ENCODE peak calls at places on chromosome 1, in nine cellular contexts. One of them, this sample, is unnamed.

GRCh38 chr1:39970274-39970673 is 15.3 kb downstream of the MFSD2A start:
- DNase-seq in fibroblast of lung: no peak
- DNase-seq in right cardiac atrium: no peak
- DNase-seq in cardiac muscle cell: no peak
- DNase-seq in A549: no peak
- DNase-seq in sigmoid colon: no peak
- DNase-seq in mesendoderm: no peak
- DNase-seq in lower lobe of right lung: no peak
- DNase-seq in trophoblast cell: peak; percentile 58
- DNase-seq in this sample: no peak

GRCh38 chr1:36349241-36349671 is 25.8 kb upstream of the EVA1B start:
- DNase-seq in trophoblast cell: peak; percentile 92
- DNase-seq in fibroblast of lung: peak; percentile 59
- DNase-seq in lower lobe of right lung: no peak
- DNase-seq in sigmoid colon: no peak
- DNase-seq in mesendoderm: no peak
- DNase-seq in right cardiac atrium: no peak
- DNase-seq in A549: no peak
- DNase-seq in cardiac muscle cell: peak; percentile 9
- DNase-seq in this sample: no peak

GRCh38 chr1:117795190-117795589 is 134.2 kb downstream of the GDAP2 start:
- DNase-seq in cardiac muscle cell: peak; percentile 70
- DNase-seq in lower lobe of right lung: no peak
- DNase-seq in sigmoid colon: no peak
- DNase-seq in fibroblast of lung: peak; percentile 89
- DNase-seq in A549: no peak
- DNase-seq in mesendoderm: peak; percentile 11
- DNase-seq in right cardiac atrium: peak; percentile 31
- DNase-seq in trophoblast cell: no peak
- DNase-seq in this sample: no peak

GRCh38 chr1:95116666-95117206 is 419 bp upstream of the TLCD4 start:
- DNase-seq in sigmoid colon: peak; percentile 75
- DNase-seq in cardiac muscle cell: peak; percentile 47
- DNase-seq in A549: peak; percentile 74
- DNase-seq in mesendoderm: peak; percentile 88
- DNase-seq in right cardiac atrium: peak; percentile 42
- DNase-seq in fibroblast of lung: peak; percentile 43
- DNase-seq in trophoblast cell: peak; percentile 6
- DNase-seq in lower lobe of right lung: peak; percentile 72
- DNase-seq in this sample: peak; percentile 89

GRCh38 chr1:10634075-10634427 is 159.3 kb downstream of the PEX14 start:
- DNase-seq in sigmoid colon: no peak
- DNase-seq in right cardiac atrium: peak; percentile 8
- DNase-seq in A549: no peak
- DNase-seq in mesendoderm: no peak
- DNase-seq in trophoblast cell: no peak
- DNase-seq in fibroblast of lung: no peak
- DNase-seq in lower lobe of right lung: no peak
- DNase-seq in cardiac muscle cell: no peak
- DNase-seq in this sample: no peak

GRCh38 chr1:117607471-117607870 is 1.6 kb downstream of the TENT5C start:
- DNase-seq in mesendoderm: peak; percentile 74
- DNase-seq in A549: no peak
- DNase-seq in sigmoid colon: no peak
- DNase-seq in cardiac muscle cell: no peak
- DNase-seq in right cardiac atrium: peak; percentile 26
- DNase-seq in trophoblast cell: no peak
- DNase-seq in lower lobe of right lung: no peak
- DNase-seq in fibroblast of lung: no peak
- DNase-seq in this sample: peak; percentile 77

GRCh38 chr1:20698195-20698910 is 19.5 kb downstream of the KIF17 start:
- DNase-seq in cardiac muscle cell: peak; percentile 19
- DNase-seq in trophoblast cell: no peak
- DNase-seq in mesendoderm: peak; percentile 44
- DNase-seq in lower lobe of right lung: no peak
- DNase-seq in sigmoid colon: no peak
- DNase-seq in A549: no peak
- DNase-seq in fibroblast of lung: peak; percentile 34
- DNase-seq in right cardiac atrium: no peak
- DNase-seq in this sample: no peak

GRCh38 chr1:108590436-108590835 is 30.5 kb downstream of the EEIG2 start:
- DNase-seq in lower lobe of right lung: no peak
- DNase-seq in fibroblast of lung: peak; percentile 27
- DNase-seq in mesendoderm: no peak
- DNase-seq in trophoblast cell: no peak
- DNase-seq in right cardiac atrium: peak; percentile 37
- DNase-seq in cardiac muscle cell: peak; percentile 85
- DNase-seq in sigmoid colon: peak; percentile 67
- DNase-seq in A549: no peak
- DNase-seq in this sample: no peak

GRCh38 chr1:32464716-32465540 is at the start of gene ZBTB8B:
- DNase-seq in cardiac muscle cell: peak; percentile 90
- DNase-seq in mesendoderm: peak; percentile 98
- DNase-seq in lower lobe of right lung: peak; percentile 69
- DNase-seq in sigmoid colon: peak; percentile 67
- DNase-seq in A549: peak; percentile 59
- DNase-seq in fibroblast of lung: peak; percentile 78
- DNase-seq in trophoblast cell: peak; percentile 38
- DNase-seq in right cardiac atrium: peak; percentile 76
- DNase-seq in this sample: peak; percentile 98

GRCh38 chr1:244349581-244350001 is 102.1 kb downstream of the ADSS2 start:
- DNase-seq in sigmoid colon: no peak
- DNase-seq in lower lobe of right lung: no peak
- DNase-seq in mesendoderm: no peak
- DNase-seq in cardiac muscle cell: peak; percentile 52
- DNase-seq in fibroblast of lung: no peak
- DNase-seq in A549: no peak
- DNase-seq in trophoblast cell: peak; percentile 49
- DNase-seq in right cardiac atrium: no peak
- DNase-seq in this sample: no peak

GRCh38 chr1:7752512-7753417 is 18.3 kb upstream of the VAMP3 start:
- DNase-seq in lower lobe of right lung: no peak
- DNase-seq in trophoblast cell: peak; percentile 32
- DNase-seq in cardiac muscle cell: peak; percentile 79
- DNase-seq in right cardiac atrium: peak; percentile 53
- DNase-seq in mesendoderm: peak; percentile 81
- DNase-seq in sigmoid colon: peak; percentile 77
- DNase-seq in A549: peak; percentile 25
- DNase-seq in fibroblast of lung: peak; percentile 77
- DNase-seq in this sample: peak; percentile 90

GRCh38 chr1:26500488-26501175 is 28.4 kb downstream of the HMGN2 start:
- DNase-seq in trophoblast cell: peak; percentile 78
- DNase-seq in fibroblast of lung: peak; percentile 78
- DNase-seq in mesendoderm: peak; percentile 80
- DNase-seq in lower lobe of right lung: peak; percentile 93
- DNase-seq in sigmoid colon: peak; percentile 92
- DNase-seq in A549: peak; percentile 24
- DNase-seq in right cardiac atrium: peak; percentile 88
- DNase-seq in cardiac muscle cell: peak; percentile 85
- DNase-seq in this sample: peak; percentile 89

GRCh38 chr1:156448134-156448967 is 52.2 kb downstream of the MEF2D start:
- DNase-seq in cardiac muscle cell: no peak
- DNase-seq in lower lobe of right lung: no peak
- DNase-seq in right cardiac atrium: no peak
- DNase-seq in sigmoid colon: no peak
- DNase-seq in fibroblast of lung: no peak
- DNase-seq in trophoblast cell: peak; percentile 80
- DNase-seq in A549: no peak
- DNase-seq in mesendoderm: peak; percentile 63
- DNase-seq in this sample: no peak

GRCh38 chr1:168178638-168179410 is at the start of gene TIPRL:
- DNase-seq in mesendoderm: peak; percentile 100
- DNase-seq in A549: peak; percentile 91
- DNase-seq in lower lobe of right lung: peak; percentile 97
- DNase-seq in sigmoid colon: peak; percentile 98
- DNase-seq in right cardiac atrium: peak; percentile 96
- DNase-seq in cardiac muscle cell: peak; percentile 99
- DNase-seq in fibroblast of lung: peak; percentile 99
- DNase-seq in trophoblast cell: peak; percentile 95
- DNase-seq in this sample: peak; percentile 97

GRCh38 chr1:165036403-165036802 is 320.1 kb downstream of the LMX1A start:
- DNase-seq in sigmoid colon: no peak
- DNase-seq in A549: no peak
- DNase-seq in cardiac muscle cell: no peak
- DNase-seq in right cardiac atrium: no peak
- DNase-seq in trophoblast cell: no peak
- DNase-seq in lower lobe of right lung: no peak
- DNase-seq in fibroblast of lung: no peak
- DNase-seq in mesendoderm: no peak
- DNase-seq in this sample: no peak

GRCh38 chr1:1510912-1511532 is 940 bp upstream of the ATAD3A start:
- DNase-seq in fibroblast of lung: no peak
- DNase-seq in sigmoid colon: no peak
- DNase-seq in right cardiac atrium: no peak
- DNase-seq in A549: no peak
- DNase-seq in lower lobe of right lung: no peak
- DNase-seq in cardiac muscle cell: peak; percentile 5
- DNase-seq in trophoblast cell: no peak
- DNase-seq in mesendoderm: peak; percentile 83
- DNase-seq in this sample: peak; percentile 44

GRCh38 chr1:170238704-170239391 is 93.1 kb downstream of the NTMT2 start:
- DNase-seq in fibroblast of lung: no peak
- DNase-seq in lower lobe of right lung: no peak
- DNase-seq in right cardiac atrium: no peak
- DNase-seq in cardiac muscle cell: no peak
- DNase-seq in trophoblast cell: no peak
- DNase-seq in sigmoid colon: no peak
- DNase-seq in mesendoderm: no peak
- DNase-seq in A549: no peak
- DNase-seq in this sample: peak; percentile 3

GRCh38 chr1:170240409-170240808 is 94.7 kb downstream of the NTMT2 start:
- DNase-seq in sigmoid colon: no peak
- DNase-seq in trophoblast cell: no peak
- DNase-seq in A549: no peak
- DNase-seq in cardiac muscle cell: no peak
- DNase-seq in lower lobe of right lung: no peak
- DNase-seq in fibroblast of lung: no peak
- DNase-seq in right cardiac atrium: no peak
- DNase-seq in mesendoderm: no peak
- DNase-seq in this sample: no peak

GRCh38 chr1:170241266-170241851 is 95.6 kb downstream of the NTMT2 start:
- DNase-seq in sigmoid colon: no peak
- DNase-seq in trophoblast cell: no peak
- DNase-seq in lower lobe of right lung: no peak
- DNase-seq in fibroblast of lung: peak; percentile 27
- DNase-seq in A549: no peak
- DNase-seq in right cardiac atrium: no peak
- DNase-seq in cardiac muscle cell: peak; percentile 48
- DNase-seq in mesendoderm: no peak
- DNase-seq in this sample: no peak

DNA sequence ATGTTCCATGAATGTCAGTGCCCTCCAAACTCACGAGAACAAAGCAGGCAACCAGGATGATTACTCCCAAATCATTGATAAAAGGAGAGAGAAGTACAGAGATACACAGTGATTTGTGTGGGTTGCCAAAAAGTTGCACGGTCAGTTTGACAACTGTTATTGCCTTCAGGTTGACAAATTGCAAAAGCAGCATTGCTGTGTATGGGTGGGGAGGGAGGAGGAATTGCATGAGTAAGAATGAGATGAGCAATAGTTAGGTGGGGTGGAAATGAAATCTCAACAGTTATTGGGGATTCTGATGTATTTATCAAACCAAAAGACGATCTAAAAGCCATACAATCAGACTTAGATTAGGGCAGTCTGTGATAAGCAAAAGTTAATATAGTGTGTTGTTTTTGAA is 93.7 kb downstream of the NTMT2 start:
- DNase-seq in mesendoderm: no peak
- DNase-seq in trophoblast cell: peak; percentile 4
- DNase-seq in sigmoid colon: no peak
- DNase-seq in fibroblast of lung: no peak
- DNase-seq in cardiac muscle cell: no peak
- DNase-seq in right cardiac atrium: no peak
- DNase-seq in lower lobe of right lung: no peak
- DNase-seq in A549: no peak
- DNase-seq in this sample: no peak
- H3K4me1 ChIP-seq in mesendoderm: no peaks in the 10 kb centered on the region
- H3K4me1 ChIP-seq in trophoblast cell: peaks cover 7% of the 10 kb centered on the region
- H3K4me1 ChIP-seq in sigmoid colon: no peaks in the 10 kb centered on the region
- H3K4me1 ChIP-seq in fibroblast of lung: no peaks in the 10 kb centered on the region
- H3K4me1 ChIP-seq in cardiac muscle cell: no peaks in the 10 kb centered on the region
- H3K4me1 ChIP-seq in right cardiac atrium: no peaks in the 10 kb centered on the region
- H3K4me1 ChIP-seq in lower lobe of right lung: no peaks in the 10 kb centered on the region
- H3K4me1 ChIP-seq in A549: no peaks in the 10 kb centered on the region
- H3K4me1 ChIP-seq in this sample: no peaks in the 10 kb centered on the region

GRCh38 chr1:223780926-223781325 is 64.8 kb downstream of the TP53BP2 start:
- DNase-seq in fibroblast of lung: no peak
- DNase-seq in sigmoid colon: peak; percentile 12
- DNase-seq in right cardiac atrium: no peak
- DNase-seq in lower lobe of right lung: no peak
- DNase-seq in cardiac muscle cell: no peak
- DNase-seq in mesendoderm: no peak
- DNase-seq in A549: no peak
- DNase-seq in trophoblast cell: no peak
- DNase-seq in this sample: no peak
- H3K27ac ChIP-seq in fibroblast of lung: no peak overlapping the region
- H3K27ac ChIP-seq in sigmoid colon: no peak overlapping the region
- H3K27ac ChIP-seq in right cardiac atrium: no peak overlapping the region
- H3K27ac ChIP-seq in lower lobe of right lung: no peak overlapping the region
- H3K27ac ChIP-seq in cardiac muscle cell: peak overlapping the region; percentile 27
- H3K27ac ChIP-seq in mesendoderm: no peak overlapping the region
- H3K27ac ChIP-seq in A549: no peak overlapping the region
- H3K27ac ChIP-seq in trophoblast cell: no peak overlapping the region
- H3K27ac ChIP-seq in this sample: no peak overlapping the region

DNA sequence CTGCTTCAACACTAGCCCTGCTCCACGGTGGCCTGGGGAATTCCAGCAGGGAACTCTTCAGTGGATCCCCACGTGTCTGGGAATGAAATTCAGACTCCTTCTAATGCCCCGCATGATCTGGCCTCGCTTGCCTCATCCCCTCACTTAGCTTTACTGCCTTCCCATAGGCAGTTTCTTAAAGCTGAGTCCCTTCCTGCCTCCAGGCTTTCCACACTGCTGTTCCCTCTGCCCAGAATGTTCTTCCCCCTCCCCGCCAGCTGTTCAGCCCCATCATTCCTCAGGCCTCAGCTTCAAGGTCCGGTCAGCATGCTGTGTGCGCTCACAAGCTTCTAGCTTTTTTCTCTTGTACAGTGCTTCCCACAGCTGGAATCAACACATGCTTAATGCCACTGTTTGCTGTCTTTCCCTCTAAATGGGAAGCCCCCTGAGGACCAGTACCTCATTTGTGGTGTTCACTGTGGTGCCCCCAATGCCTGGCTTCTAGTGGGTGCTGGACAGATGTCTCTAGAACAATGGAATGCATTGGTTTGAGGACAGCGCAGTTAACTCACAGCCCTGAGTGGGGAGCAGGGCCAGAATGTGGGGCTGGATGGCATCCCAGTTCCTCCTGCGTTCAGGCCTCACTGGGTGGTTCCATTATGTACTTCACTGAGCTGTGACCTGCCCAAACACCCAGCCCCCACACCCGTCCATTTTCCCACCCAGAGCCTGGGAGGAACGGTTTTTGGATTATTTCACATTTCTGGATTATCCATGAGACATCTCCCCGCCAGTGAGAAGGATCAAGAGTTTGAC is 55.0 kb upstream of the WASF2 start:
- DNase-seq in right cardiac atrium: peak; percentile 82
- DNase-seq in fibroblast of lung: peak; percentile 73
- DNase-seq in cardiac muscle cell: peak; percentile 72
- DNase-seq in trophoblast cell: no peak
- DNase-seq in sigmoid colon: peak; percentile 93
- DNase-seq in A549: no peak
- DNase-seq in mesendoderm: no peak
- DNase-seq in lower lobe of right lung: no peak
- DNase-seq in this sample: no peak
- H3K4me1 ChIP-seq in right cardiac atrium: peaks cover 25% of the 10 kb centered on the region
- H3K4me1 ChIP-seq in fibroblast of lung: peaks cover 41% of the 10 kb centered on the region
- H3K4me1 ChIP-seq in cardiac muscle cell: peaks cover 28% of the 10 kb centered on the region
- H3K4me1 ChIP-seq in trophoblast cell: peaks cover 36% of the 10 kb centered on the region
- H3K4me1 ChIP-seq in sigmoid colon: peaks cover 76% of the 10 kb centered on the region
- H3K4me1 ChIP-seq in A549: peaks cover 61% of the 10 kb centered on the region
- H3K4me1 ChIP-seq in mesendoderm: peaks cover 5% of the 10 kb centered on the region
- H3K4me1 ChIP-seq in lower lobe of right lung: peaks cover 51% of the 10 kb centered on the region
- H3K4me1 ChIP-seq in this sample: no peaks in the 10 kb centered on the region

GRCh38 chr1:85268801-85269585 is 7.4 kb downstream of the BCL10 start:
- DNase-seq in cardiac muscle cell: no peak
- DNase-seq in sigmoid colon: no peak
- DNase-seq in fibroblast of lung: no peak
- DNase-seq in mesendoderm: no peak
- DNase-seq in lower lobe of right lung: no peak
- DNase-seq in A549: no peak
- DNase-seq in trophoblast cell: no peak
- DNase-seq in right cardiac atrium: no peak
- DNase-seq in this sample: no peak
- H3K27ac ChIP-seq in cardiac muscle cell: no peak overlapping the region
- H3K27ac ChIP-seq in sigmoid colon: no peak overlapping the region
- H3K27ac ChIP-seq in fibroblast of lung: no peak overlapping the region
- H3K27ac ChIP-seq in mesendoderm: no peak overlapping the region
- H3K27ac ChIP-seq in lower lobe of right lung: no peak overlapping the region
- H3K27ac ChIP-seq in A549: no peak overlapping the region
- H3K27ac ChIP-seq in trophoblast cell: no peak overlapping the region
- H3K27ac ChIP-seq in right cardiac atrium: no peak overlapping the region
- H3K27ac ChIP-seq in this sample: no peak overlapping the region